ENCODE peak calls at places on chromosomes 7 and 10, in five cellular contexts. K is bronchial epithelial cell, R is hepatocyte, H is choroid plexus epithelial cell, U is endodermal cell. E is an unnamed sample.
A peak's percentile ranks its signal among the peaks of the same experiment; 100 is the strongest.

GRCh38 chr7:121084748-121085336 is 96.3 kb downstream of the CPED1 start:
- DNase-seq in H (peak; percentile 94), R (no peak), U (no peak), K (peak; percentile 75), E (no peak)

GRCh38 chr10:124451227-124451807 is 1.5 kb upstream of the NKX1-2 start:
- DNase-seq in R (no peak), K (no peak), U (peak; percentile 76), H (no peak), E (no peak)

GRCh38 chr7:16356241-16356958 is 64.9 kb downstream of the CRPPA start:
- DNase-seq in H (peak; percentile 37), U (no peak), R (no peak), K (no peak), E (no peak)

GRCh38 chr7:35025391-35025870 is 11.9 kb downstream of the DPY19L1 start:
- DNase-seq in R (no peak), K (peak; percentile 27), H (no peak), U (no peak), E (peak; percentile 62)

GRCh38 chr10:46218921-46219320 is 67.9 kb upstream of the ANTXRL start:
- DNase-seq in H (no peak), K (no peak), R (no peak), U (no peak), E (no peak)

GRCh38 chr7:33981686-33982424 is 76.5 kb downstream of the BMPER start:
- DNase-seq in R (no peak), H (peak; percentile 56), U (no peak), K (no peak), E (no peak)

GRCh38 chr7:139490130-139490529 is 6.7 kb upstream of the KLRG2 start:
- DNase-seq in H (peak; percentile 20), R (no peak), U (no peak), K (peak; percentile 70), E (peak; percentile 91)

GRCh38 chr10:111677747-111678146 is 505.8 kb downstream of the GPAM start:
- DNase-seq in H (no peak), U (no peak), K (peak; percentile 5), R (no peak), E (no peak)

GRCh38 chr10:17229967-17230682 is 2.1 kb downstream of the VIM start:
- DNase-seq in K (peak; percentile 77), U (peak; percentile 91), R (peak; percentile 87), H (peak; percentile 86), E (peak; percentile 63)

GRCh38 chr10:42768581-42769152 is 13.9 kb upstream of the BMS1 start:
- DNase-seq in R (no peak), K (no peak), U (no peak), H (no peak), E (no peak)

GRCh38 chr7:40644454-40645188 is 509.8 kb downstream of the SUGCT start:
- DNase-seq in R (no peak), U (no peak), K (no peak), H (no peak), E (no peak)

GRCh38 chr10:35735412-35735811 is 93.3 kb upstream of the FZD8 start:
- DNase-seq in U (no peak), K (peak; percentile 76), R (no peak), H (peak; percentile 90), E (no peak)

GRCh38 chr10:98242823-98243222 is 25.2 kb downstream of the LOXL4 start:
- DNase-seq in U (no peak), K (peak; percentile 25), R (peak; percentile 39), H (peak; percentile 69), E (no peak)

GRCh38 chr7:124171068-124171467 is 138.2 kb upstream of the TMEM229A start:
- DNase-seq in H (peak; percentile 40), K (peak; percentile 25), R (peak; percentile 41), U (peak; percentile 60), E (peak; percentile 7)

GRCh38 chr7:3960045-3960772 is 659.2 kb downstream of the SDK1 start:
- DNase-seq in R (no peak), K (no peak), H (no peak), U (no peak), E (no peak)

GRCh38 chr7:32298403-32299132 is 191.6 kb downstream of the LSM5 start:
- DNase-seq in K (no peak), U (peak; percentile 80), H (no peak), R (peak; percentile 19), E (no peak)

GRCh38 chr10:86817246-86817645 is 60.8 kb downstream of the BMPR1A start:
- DNase-seq in H (no peak), K (no peak), R (no peak), U (no peak), E (no peak)

DNA sequence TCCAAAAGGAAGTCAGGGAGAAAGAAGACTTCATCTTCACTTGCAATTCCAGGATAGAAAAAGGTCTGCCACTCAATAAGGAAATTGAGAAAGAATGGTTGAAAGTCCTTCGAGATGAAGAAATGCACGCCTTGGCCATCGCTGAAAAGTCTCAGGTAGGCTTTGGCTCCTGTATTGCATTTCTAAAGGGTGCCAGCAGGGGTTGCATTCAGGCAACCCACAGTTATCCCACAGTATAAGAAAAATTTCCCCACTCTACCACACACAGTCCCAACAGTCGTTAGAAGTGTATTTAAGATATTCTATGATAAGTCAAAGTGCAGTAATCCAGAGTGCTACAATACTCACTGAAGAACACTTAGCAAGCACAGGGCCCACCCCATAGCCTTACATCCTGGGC is 93.4 kb upstream of the FGL2 start:
- DNase-seq in U (no peak), H (no peak), R (no peak), K (no peak), E (no peak)
- TF ChIP-seq CTCF in U (peak; percentile 69), H (no peak), R (no peak), K (no peak), E (no peak)

GRCh38 chr10:99784731-99785441 is 2.4 kb downstream of the ABCC2 start:
- DNase-seq in U (no peak), H (no peak), K (no peak), R (no peak), E (no peak)
- H3K4me3 ChIP-seq in U (no peak overlapping the region), H (no peak overlapping the region), K (no peak overlapping the region), R (no peak overlapping the region), E (no peak overlapping the region)

DNA sequence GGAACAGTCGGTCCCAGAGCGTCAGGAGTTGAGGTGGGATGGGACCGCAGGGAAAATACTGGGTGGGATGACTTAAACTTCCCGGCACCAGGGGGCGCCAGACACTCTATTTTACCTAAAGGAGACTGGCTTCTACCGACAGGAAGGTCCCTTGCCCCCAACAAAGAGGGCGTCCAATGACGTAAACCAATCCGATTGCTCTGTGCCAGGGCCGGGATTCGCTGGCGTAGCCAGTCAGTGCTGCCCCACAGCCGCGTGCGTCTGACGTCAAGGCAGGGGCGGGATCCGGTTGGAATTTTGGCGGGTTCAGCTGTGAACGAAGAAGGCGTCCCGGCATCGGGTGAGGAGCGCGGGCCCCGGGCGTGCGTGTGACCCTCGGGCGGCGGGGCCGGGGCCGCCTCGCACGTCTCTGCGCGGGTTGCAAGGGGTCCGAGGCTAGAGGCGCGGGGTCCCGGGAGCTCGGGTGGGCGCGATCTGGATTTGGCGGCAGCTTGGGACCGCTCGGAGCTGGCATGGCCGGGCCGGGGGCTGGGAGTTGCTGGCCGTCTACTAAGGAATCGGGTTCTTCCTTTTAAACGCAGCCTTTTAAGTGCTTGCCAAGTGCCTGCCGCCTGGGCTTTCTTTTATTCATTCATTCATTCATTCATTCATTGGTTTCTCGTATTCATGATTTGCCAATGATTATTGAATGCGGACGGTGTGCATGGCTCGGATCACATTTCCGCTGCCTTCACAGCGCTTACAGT is at the start of gene MCM10:
- DNase-seq in K (peak; percentile 97), U (peak; percentile 100), H (peak; percentile 100), R (peak; percentile 99), E (peak; percentile 99)
- TF ChIP-seq CTCF in K (peak; percentile 86), U (peak; percentile 92), H (peak; percentile 85), R (peak; percentile 87), E (peak; percentile 82)

GRCh38 chr10:73780966-73781365 is 882 bp upstream of the CHCHD1 start:
- DNase-seq in U (no peak), R (no peak), H (no peak), K (no peak), E (no peak)

GRCh38 chr10:73782749-73783085 is 869 bp downstream of the CHCHD1 start:
- DNase-seq in U (no peak), K (no peak), R (no peak), H (no peak), E (no peak)

GRCh38 chr10:73780301-73780700 is 1.5 kb upstream of the CHCHD1 start:
- DNase-seq in K (no peak), R (no peak), U (no peak), H (no peak), E (no peak)

GRCh38 chr10:73781548-73781878 is 335 bp upstream of the CHCHD1 start:
- DNase-seq in H (no peak), R (no peak), K (no peak), U (no peak), E (no peak)

DNA sequence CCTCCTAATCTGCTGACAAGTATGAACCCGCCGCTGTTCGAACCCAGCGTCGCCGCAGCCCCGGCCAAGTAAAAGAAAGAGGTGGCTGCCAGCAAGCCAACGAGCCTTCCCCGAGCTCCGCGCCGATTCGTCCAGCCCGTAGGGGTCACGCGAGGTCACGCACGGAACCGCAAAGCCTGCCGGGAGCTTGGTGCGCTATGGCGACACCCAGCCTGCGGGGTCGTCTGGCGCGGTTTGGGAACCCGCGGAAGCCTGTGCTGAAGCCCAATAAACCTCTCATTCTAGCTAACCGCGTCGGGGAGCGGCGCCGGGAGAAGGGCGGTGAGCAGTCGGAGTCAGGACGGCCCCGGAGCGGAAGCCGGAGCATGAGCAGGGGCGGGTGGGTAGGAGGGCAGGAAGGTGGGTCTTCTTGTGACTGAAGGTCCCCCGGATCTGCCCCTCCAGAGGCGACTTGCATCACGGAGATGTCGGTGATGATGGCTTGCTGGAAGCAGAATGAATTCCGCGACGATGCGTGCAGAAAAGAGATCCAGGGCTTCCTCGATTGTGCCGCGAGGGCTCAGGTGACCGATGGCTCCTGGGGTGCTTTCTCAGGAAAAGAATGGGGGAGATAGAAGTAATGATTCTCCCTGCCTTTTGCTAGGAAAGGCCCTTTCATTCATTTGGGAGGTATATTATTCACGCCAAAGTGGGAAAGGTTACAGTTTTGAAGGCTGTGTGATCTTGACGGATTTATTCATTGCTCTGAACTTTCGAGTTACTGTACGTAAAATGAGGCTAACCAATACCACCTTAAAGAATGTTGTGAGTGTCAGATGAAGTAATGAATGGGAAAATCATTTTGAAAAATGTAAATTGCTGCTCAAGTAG is at the start of gene CHCHD1:
- DNase-seq in U (peak; percentile 97), R (peak; percentile 94), K (peak; percentile 75), H (peak; percentile 92), E (peak; percentile 72)
- H3K4me3 ChIP-seq in U (peak within 1 kb of the TSS; percentile 89), R (peak within 1 kb of the TSS; percentile 69), K (peak within 1 kb of the TSS; percentile 82), H (peak within 1 kb of the TSS; percentile 96), E (peak within 1 kb of the TSS; percentile 98)

E was measured in LNCaP clone FGC.